ENCODE peak calls at places on chromosome 4, in five cellular contexts. D, U, P, W and N are unnamed samples.

GRCh38 chr4:178462710-178463109 is 1020.5 kb upstream of the AGA start:
- DNase-seq in D (no peak), U (no peak), P (no peak), W (no peak), N (no peak)

GRCh38 chr4:26821677-26822503 is 38.8 kb upstream of the STIM2 start:
- DNase-seq in D (no peak), U (no peak), P (peak), W (no peak), N (no peak)

GRCh38 chr4:153901220-153901619 is 112.3 kb upstream of the SFRP2 start:
- DNase-seq in D (no peak), U (no peak), P (no peak), W (no peak), N (no peak)

GRCh38 chr4:55013431-55013955 is 111.9 kb downstream of the KDR start:
- DNase-seq in D (no peak), U (no peak), P (no peak), W (peak), N (no peak)

GRCh38 chr4:5220028-5220427 is 168.7 kb downstream of the STK32B start:
- DNase-seq in D (peak), U (no peak), P (no peak), W (peak), N (no peak)

GRCh38 chr4:81052119-81053068 is 21.9 kb downstream of the BMP3 start:
- DNase-seq in D (peak), U (peak), P (peak), W (peak), N (peak)

GRCh38 chr4:52957220-52957686 is 95.1 kb downstream of the RASL11B start:
- DNase-seq in D (no peak), U (no peak), P (peak), W (peak), N (peak)

GRCh38 chr4:155946486-155946885 is 7.2 kb downstream of the CTSO start:
- DNase-seq in D (peak), U (no peak), P (no peak), W (no peak), N (no peak)

GRCh38 chr4:41865981-41866798 is 69.0 kb upstream of the TMEM33 start:
- DNase-seq in D (no peak), U (no peak), P (no peak), W (no peak), N (no peak)

GRCh38 chr4:54439831-54440243 is 210.7 kb downstream of the PDGFRA start:
- DNase-seq in D (peak), U (peak), P (peak), W (peak), N (peak)

GRCh38 chr4:76897522-76898384 is at the start of gene SOWAHB:
- DNase-seq in D (no peak), U (peak), P (no peak), W (no peak), N (no peak)

GRCh38 chr4:133866328-133866699 is 335.3 kb downstream of the PABPC4L start:
- DNase-seq in D (peak), U (no peak), P (no peak), W (peak), N (peak)

GRCh38 chr4:38105475-38105874 is 145.3 kb downstream of the PTTG2 start:
- DNase-seq in D (no peak), U (no peak), P (no peak), W (no peak), N (no peak)

GRCh38 chr4:39841894-39842293 is 135.8 kb downstream of the PDS5A start:
- DNase-seq in D (no peak), U (no peak), P (no peak), W (no peak), N (no peak)

GRCh38 chr4:106691749-106692148 is 323.2 kb upstream of the GIMD1 start:
- DNase-seq in D (peak), U (no peak), P (no peak), W (no peak), N (no peak)

GRCh38 chr4:159010563-159011260 is 92.2 kb upstream of the RAPGEF2 start:
- DNase-seq in D (peak), U (peak), P (peak), W (peak), N (peak)

GRCh38 chr4:185210102-185210981 is 944 bp downstream of the SNX25 start:
- DNase-seq in D (peak), U (peak), P (no peak), W (peak), N (peak)

GRCh38 chr4:77040856-77041576 is 34.8 kb downstream of the CCNI start:
- DNase-seq in D (no peak), U (no peak), P (no peak), W (no peak), N (no peak)

GRCh38 chr4:71368906-71369305 is 30.1 kb downstream of the SLC4A4 start:
- DNase-seq in D (no peak), U (no peak), P (no peak), W (no peak), N (no peak)

DNA sequence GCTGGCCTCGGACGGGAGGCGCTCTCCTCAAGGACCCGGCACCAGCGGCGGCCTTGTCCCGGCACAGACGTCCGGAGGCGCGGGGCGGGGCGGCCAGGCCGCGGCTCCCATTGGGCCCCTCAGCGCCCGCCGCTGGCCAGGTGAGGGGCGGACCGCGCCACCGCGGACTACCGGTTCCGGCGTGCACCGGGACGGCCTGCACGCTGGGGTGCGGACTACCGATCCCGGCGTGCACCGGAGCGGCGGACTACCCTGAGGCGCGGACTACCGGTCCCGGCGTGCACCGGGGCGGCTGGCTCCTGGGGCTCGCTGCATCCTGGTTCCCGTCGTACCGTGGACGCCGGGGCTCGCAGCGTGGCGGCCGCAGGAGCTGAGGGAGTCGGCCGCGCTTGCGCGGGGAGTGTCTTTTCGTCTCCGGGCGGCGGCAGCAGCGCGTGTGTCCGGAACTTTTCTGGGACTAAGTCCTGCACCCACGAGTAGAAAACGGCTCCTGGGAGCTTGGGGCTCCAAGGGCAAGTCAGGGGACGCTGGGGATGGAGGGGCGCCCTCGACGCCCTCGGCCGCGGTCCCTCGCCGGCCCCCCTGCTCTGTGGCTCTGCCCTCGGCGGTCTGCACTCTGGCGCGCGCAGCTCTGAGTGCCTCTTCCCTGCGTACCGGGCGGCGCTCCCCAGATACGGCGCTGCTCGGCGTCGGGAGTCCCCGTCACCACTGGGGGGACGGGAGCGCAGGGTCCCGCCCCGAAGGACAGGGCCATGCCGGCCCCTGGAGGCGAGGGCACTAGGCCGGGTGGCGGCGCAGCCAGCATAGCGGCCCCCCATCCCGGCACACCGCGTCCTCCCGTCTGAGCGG is at the start of gene LETM1:
- DNase-seq in D (peak), U (peak), P (peak), W (peak), N (peak)
- TF ChIP-seq CTCF in D (no peak), U (no peak), P (no peak), W (no peak), N (no peak)

DNA sequence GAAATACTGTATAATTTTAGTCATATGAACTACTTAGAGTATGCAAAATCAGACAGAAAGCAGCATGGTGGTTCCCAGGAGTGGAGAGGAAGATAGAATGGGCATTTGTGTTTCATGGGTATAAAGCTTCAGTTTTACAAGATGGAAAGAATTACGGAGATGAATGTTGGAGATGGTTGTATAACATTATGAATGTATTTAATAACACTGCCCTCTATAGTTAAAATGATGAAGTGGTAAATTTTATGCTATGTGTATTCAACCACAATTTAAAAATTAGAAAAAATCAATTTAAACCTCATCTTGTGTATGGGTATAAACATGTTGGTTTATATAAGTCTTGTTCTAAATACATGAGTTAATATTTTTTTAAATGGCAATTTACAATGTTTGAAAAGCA is 521.1 kb downstream of the FSTL5 start:
- DNase-seq in D (peak), U (no peak), P (no peak), W (peak), N (no peak)
- TF ChIP-seq CTCF in D (no peak), U (no peak), P (no peak), W (no peak), N (no peak)

GRCh38 chr4:152705918-152706317 is 26.1 kb upstream of the TMEM154 start:
- DNase-seq in D (no peak), U (no peak), P (no peak), W (no peak), N (no peak)
- TF ChIP-seq CTCF in D (no peak), U (no peak), P (no peak), W (peak), N (no peak)

DNA sequence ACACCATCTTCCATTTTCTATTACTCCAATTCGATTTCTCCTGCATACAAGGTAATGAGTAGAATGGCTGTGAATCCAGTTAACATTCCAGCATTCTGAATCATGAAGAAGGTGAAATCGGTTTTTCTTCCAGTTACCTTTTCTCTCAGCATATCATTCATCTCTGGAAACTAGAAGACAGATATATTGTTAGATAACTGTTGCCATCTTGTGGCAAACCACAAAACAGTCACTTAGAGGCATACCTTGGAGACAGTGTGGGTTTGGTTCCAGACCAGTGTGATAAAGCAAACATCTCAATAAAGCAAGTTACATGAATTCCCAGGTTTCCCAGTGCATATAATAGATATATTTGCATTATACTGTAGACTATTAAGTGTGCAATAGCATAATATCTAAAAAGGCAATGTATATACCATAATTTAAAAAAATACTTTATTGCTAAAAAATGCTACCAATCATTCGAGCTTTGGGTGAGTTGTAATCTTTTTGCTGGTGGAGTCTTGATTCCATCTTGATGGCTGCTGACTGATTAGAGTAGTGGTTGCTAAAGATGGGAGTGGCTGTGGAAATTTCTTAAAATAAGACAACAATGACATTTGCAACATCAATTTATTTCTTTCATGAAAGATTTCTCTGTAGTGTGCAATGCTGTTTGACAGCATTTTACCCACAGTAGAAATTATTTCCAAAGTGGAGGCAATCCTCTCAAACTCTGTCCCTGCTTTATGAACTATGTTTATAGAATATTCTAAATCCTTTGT is 82.1 kb downstream of the SLC39A8 start:
- DNase-seq in D (peak), U (no peak), P (peak), W (peak), N (peak)
- TF ChIP-seq CTCF in D (peak), U (peak), P (peak), W (peak), N (peak)

GRCh38 chr4:1685604-1686150 is 1.6 kb upstream of the FAM53A start:
- DNase-seq in D (no peak), U (no peak), P (no peak), W (no peak), N (no peak)

GRCh38 chr4:1682860-1683259 is 1.3 kb downstream of the FAM53A start:
- DNase-seq in D (no peak), U (no peak), P (no peak), W (no peak), N (no peak)

GRCh38 chr4:1683371-1683902 is 676 bp downstream of the FAM53A start:
- DNase-seq in D (peak), U (no peak), P (peak), W (peak), N (peak)

GRCh38 chr4:1684756-1685603 is 867 bp upstream of the FAM53A start:
- DNase-seq in D (no peak), U (peak), P (no peak), W (no peak), N (no peak)

GRCh38 chr4:1683903-1684755 is at the start of gene FAM53A:
- DNase-seq in D (peak), U (peak), P (peak), W (peak), N (peak)
- TF ChIP-seq CTCF in D (no peak), U (no peak), P (no peak), W (no peak), N (no peak)

GRCh38 chr4:176102414-176102813 is 36.8 kb downstream of the WDR17 start:
- DNase-seq in D (no peak), U (no peak), P (no peak), W (no peak), N (peak)

GRCh38 chr4:176099314-176099713 is 33.7 kb downstream of the WDR17 start:
- DNase-seq in D (no peak), U (no peak), P (no peak), W (peak), N (no peak)
- TF ChIP-seq CTCF in D (peak), U (no peak), P (peak), W (peak), N (peak)

GRCh38 chr4:83771113-83771705 is 235.3 kb downstream of the GPAT3 start:
- DNase-seq in D (peak), U (no peak), P (peak), W (peak), N (peak)
- TF ChIP-seq CTCF in D (peak), U (peak), P (peak), W (peak), N (peak)

DNA sequence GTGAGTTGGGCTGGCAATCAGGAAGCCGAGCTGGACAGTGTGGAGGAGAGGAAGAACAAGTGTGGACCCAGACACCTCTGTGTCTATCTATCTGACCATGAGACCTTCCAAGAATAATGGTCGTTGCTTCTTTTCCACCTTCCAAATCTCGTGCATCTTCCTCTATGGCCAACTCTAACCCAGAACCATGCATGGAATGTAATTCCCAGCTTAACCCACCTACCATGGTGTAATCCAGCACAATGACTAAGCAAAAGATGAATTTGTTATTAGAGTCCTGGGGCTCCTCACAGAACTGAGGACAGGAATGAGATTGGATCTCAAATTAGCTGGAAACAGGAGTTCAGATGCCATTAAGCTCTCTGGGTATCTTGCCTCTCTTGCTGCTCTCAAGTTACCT is 17.4 kb upstream of the TMEM184C start:
- DNase-seq in D (peak), U (no peak), P (no peak), W (peak), N (peak)
- TF ChIP-seq CTCF in D (no peak), U (no peak), P (no peak), W (no peak), N (no peak)

DNA sequence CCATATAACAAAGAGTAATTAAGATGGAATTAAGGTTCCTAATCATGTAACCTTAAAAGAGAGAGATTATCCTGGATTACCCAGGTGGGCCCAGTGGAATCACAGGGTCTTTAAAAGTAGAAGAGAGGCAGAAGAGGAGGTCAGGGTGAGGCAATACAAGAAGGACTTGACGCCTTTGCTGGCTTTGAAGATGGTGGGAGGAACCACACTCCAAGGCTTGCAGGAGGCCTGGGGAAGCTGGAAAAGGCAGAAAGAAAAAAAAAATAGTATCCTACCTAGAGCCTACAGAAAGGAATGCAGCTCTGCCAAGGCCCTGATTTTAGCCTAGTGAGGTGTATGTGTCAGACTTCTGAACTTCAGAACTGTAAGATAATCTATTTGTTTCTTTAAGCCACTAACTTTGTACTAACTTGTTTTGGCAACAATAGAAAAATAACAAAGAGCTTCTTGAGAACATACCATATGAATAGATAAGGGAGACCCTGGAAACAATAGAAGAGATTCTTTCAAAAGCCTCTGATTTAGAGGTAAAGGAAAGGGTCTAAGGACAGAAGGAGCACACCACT is 229.9 kb upstream of the TTC29 start:
- DNase-seq in D (peak), U (no peak), P (no peak), W (no peak), N (no peak)
- TF ChIP-seq CTCF in D (no peak), U (no peak), P (no peak), W (no peak), N (no peak)